ENCODE peak calls at places on chromosome 20, in six cellular contexts. T is ascending aorta, H is BE2C, C is foreskin fibroblast, S is neural progenitor cell, X is neural crest cell. Y is an unnamed sample.

GRCh38 chr20:12166053-12166717 is 248.5 kb downstream of the BTBD3 start:
- DNase-seq in T (no peak), H (peak; percentile 63), C (peak; percentile 88), S (no peak), X (no peak), Y (no peak)

GRCh38 chr20:25300496-25301170 is 52.7 kb downstream of the PYGB start:
- DNase-seq in T (no peak), H (no peak), C (no peak), S (peak; percentile 12), X (no peak), Y (no peak)

GRCh38 chr20:35433337-35433736 is 4.7 kb downstream of the GDF5 start:
- DNase-seq in T (no peak), H (no peak), C (no peak), S (no peak), X (no peak), Y (no peak)

GRCh38 chr20:13348301-13349239 is 127.5 kb downstream of the ISM1 start:
- DNase-seq in T (no peak), H (no peak), C (no peak), S (no peak), X (no peak), Y (no peak)

GRCh38 chr20:18428490-18429173 is 38.2 kb downstream of the DZANK1 start:
- DNase-seq in T (peak; percentile 69), H (no peak), C (peak; percentile 23), S (no peak), X (no peak), Y (no peak)

GRCh38 chr20:11711214-11711613 is 206.5 kb upstream of the BTBD3 start:
- DNase-seq in T (no peak), H (no peak), C (no peak), S (no peak), X (no peak), Y (no peak)

GRCh38 chr20:61556116-61556515 is 304.1 kb downstream of the CDH4 start:
- DNase-seq in T (no peak), H (no peak), C (peak; percentile 87), S (no peak), X (no peak), Y (no peak)

GRCh38 chr20:57412347-57413029 is 21.3 kb downstream of the RBM38 start:
- DNase-seq in T (no peak), H (no peak), C (no peak), S (no peak), X (no peak), Y (no peak)

GRCh38 chr20:23326774-23327173 is 23.8 kb upstream of the NXT1 start:
- DNase-seq in T (no peak), H (no peak), C (no peak), S (no peak), X (no peak), Y (no peak)

GRCh38 chr20:16929756-16930155 is 181.6 kb downstream of the OTOR start:
- DNase-seq in T (no peak), H (no peak), C (peak; percentile 45), S (no peak), X (no peak), Y (no peak)

DNA sequence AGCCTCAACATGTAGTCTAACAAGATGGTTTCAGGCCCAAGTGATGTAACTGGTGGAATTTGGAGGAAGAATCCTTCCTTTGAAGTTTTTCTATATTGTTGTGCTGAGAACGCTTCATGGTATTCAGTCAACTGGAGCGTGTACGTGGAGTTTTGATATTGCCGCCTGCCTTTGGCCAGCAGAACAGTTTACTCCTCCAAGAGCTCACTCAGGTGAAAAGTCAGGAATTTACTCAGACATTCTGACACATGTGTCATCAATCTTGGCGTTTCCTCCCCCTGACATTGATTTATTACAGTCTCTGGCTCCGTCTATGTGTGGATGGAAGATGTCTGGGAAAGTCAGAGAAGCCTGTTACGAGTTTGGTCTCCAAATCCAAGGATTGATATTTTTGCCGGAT is 19.0 kb upstream of the TGM2 start:
- DNase-seq in T (no peak), H (no peak), C (no peak), S (no peak), X (no peak), Y (no peak)
- TF ChIP-seq CTCF in T (no peak), H (no peak), C (no peak), S (no peak), X (no peak), Y (no peak)

GRCh38 chr20:47328841-47329448 is 27.6 kb downstream of the ZMYND8 start:
- DNase-seq in T (no peak), H (no peak), C (no peak), S (no peak), X (no peak), Y (no peak)
- TF ChIP-seq CTCF in T (no peak), H (no peak), C (no peak), S (no peak), X (no peak), Y (no peak)

DNA sequence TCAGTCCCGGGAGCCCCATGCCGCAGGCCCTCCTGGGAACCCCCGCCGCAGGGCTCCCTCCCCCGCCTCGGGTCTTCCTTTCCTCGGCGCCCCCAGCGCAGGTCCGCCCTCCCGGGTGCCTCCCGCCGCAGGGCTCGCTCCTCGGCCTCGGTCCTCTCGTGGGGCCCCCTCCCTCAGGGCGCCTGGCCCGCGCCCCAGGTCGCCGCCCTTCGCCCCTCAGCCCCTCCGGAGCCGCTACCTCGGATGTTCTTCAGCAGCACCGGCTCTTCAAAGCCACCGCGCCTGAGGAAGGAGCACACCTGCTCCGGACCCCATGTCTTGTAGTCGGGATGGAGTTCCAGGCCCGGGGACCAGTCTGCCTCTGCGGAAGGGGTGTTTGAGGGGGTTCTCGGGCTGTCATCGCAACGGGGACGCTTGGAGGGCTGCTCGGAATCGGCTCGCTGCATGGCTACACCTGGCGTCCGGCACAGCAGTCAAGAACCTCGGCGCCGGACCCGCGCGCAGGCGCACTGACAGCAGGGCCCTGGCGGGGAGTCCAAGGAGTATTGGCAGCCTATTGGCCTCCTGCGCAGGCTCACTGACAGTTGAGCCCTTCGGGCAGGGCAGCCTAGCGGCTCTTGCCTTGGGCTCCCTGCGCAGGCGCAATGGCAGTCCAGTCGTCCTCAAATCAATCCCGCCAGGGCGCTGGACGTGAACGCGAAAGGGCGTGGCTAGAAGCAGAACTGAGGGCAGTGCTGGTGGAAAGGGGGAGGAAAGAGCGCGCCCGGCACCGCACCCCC is at the start of gene SAMHD1:
- DNase-seq in T (peak; percentile 98), H (peak; percentile 98), C (peak; percentile 98), S (peak; percentile 99), X (peak; percentile 89), Y (peak; percentile 96)
- TF ChIP-seq CTCF in T (no peak), H (no peak), C (no peak), S (no peak), X (no peak), Y (no peak)

GRCh38 chr20:50380697-50381040 is 129.5 kb upstream of the PTPN1 start:
- DNase-seq in T (no peak), H (peak; percentile 65), C (peak; percentile 55), S (no peak), X (no peak), Y (no peak)
- TF ChIP-seq CTCF in T (peak; percentile 18), H (peak; percentile 78), C (peak; percentile 70), S (peak; percentile 36), X (peak; percentile 40), Y (no peak)

GRCh38 chr20:19932170-19932667 is 84.9 kb upstream of the NAA20 start:
- DNase-seq in T (no peak), H (no peak), C (peak; percentile 83), S (no peak), X (no peak), Y (no peak)
- TF ChIP-seq CTCF in T (no peak), H (no peak), C (no peak), S (no peak), X (no peak), Y (no peak)

DNA sequence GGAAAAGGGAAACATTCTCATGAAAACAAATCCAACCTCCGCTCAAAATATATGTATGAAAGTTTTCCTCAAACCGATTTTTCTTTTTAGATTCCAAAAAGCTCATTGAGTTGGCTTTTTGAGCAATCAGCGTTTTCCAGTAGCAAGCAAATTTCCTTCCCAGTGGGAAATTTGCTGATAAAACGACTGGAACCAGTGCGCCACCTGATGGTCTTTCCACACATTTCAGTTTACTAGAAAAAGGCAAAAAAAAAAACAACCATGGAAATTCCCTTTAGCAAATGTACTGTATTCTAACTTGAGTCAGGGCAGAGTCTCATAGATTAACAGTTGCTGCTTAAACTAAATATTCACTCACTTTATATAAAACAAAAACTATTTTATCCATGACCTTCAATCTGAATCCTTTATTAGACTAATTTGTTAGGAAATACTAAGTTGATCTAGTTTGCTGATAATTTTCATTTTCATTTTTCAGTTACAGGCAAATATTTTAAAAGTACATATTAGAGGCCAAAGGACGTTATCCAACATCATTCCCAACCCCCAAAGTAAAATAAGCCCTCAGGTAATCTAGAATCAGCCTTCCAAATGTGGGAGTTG is 271.5 kb downstream of the FOXA2 start:
- DNase-seq in T (no peak), H (peak; percentile 25), C (peak; percentile 4), S (peak; percentile 64), X (peak; percentile 45), Y (peak; percentile 34)
- TF ChIP-seq CTCF in T (no peak), H (peak; percentile 63), C (peak; percentile 59), S (peak; percentile 89), X (peak; percentile 85), Y (peak; percentile 78)

GRCh38 chr20:10492844-10493243 is 57.7 kb downstream of the SLX4IP start:
- DNase-seq in T (no peak), H (no peak), C (no peak), S (no peak), X (no peak), Y (no peak)
- TF ChIP-seq CTCF in T (no peak), H (no peak), C (no peak), S (no peak), X (no peak), Y (no peak)

GRCh38 chr20:45935416-45936046 is 1.0 kb downstream of the PCIF1 start:
- DNase-seq in T (no peak), H (no peak), C (no peak), S (no peak), X (no peak), Y (no peak)

GRCh38 chr20:45934587-45935415 is at the start of gene PCIF1:
- DNase-seq in T (peak; percentile 99), H (peak; percentile 98), C (peak; percentile 97), S (peak; percentile 99), X (peak; percentile 98), Y (peak; percentile 99)

GRCh38 chr20:45934046-45934586 is 367 bp upstream of the PCIF1 start:
- DNase-seq in T (no peak), H (peak; percentile 82), C (no peak), S (peak; percentile 72), X (no peak), Y (peak; percentile 90)

GRCh38 chr20:45937765-45938164 is 3.3 kb downstream of the PCIF1 start:
- DNase-seq in T (no peak), H (no peak), C (no peak), S (no peak), X (no peak), Y (no peak)

DNA sequence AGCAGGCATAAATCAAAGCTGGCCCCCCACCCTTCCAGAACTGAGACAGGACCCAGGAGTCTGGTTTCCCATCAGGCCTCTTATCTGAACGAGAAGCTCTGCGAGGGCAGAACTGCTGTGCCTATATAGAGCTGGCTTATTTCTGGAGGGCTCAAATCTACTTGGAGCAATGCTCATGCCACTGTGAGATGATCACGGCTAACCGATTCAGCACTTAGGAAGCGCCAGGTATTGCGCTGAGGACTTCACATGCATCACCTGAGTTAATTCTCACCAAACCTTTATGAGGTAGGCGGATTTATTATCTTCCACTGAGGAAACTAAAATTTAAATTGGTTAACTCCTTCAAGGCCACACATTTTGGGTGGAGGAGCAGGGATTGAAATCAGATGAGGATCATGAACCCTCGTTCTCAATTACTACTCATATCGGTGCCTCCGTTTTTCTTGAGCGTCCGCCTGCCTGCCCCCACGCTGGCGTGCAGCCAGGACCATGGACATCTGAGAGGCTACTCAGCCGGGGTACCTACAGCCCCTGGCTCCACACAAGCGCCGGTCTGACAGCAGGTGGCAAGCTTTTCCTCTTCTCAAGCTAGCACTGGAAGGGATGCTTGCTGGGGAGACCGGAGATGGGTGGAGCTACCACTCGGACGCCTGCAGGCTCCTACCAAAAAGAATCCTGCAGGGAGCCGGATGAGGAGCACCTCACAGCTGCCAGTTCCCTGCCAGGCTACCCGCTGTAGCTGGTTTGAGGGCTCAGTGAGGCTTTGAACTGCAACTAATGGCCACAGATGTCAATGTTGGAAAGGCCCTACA is 1.0 kb upstream of the PCIF1 start:
- DNase-seq in T (peak; percentile 81), H (peak; percentile 86), C (peak; percentile 69), S (peak; percentile 89), X (peak; percentile 40), Y (peak; percentile 79)
- TF ChIP-seq CTCF in T (no peak), H (peak; percentile 51), C (peak; percentile 29), S (peak; percentile 21), X (peak; percentile 47), Y (no peak)

Y was measured in glutamatergic neuron.